ENCODE peak calls at places on chromosomes 12 and 14, in seven cellular contexts. S is psoas muscle, H is NT2/D1, D is SK-N-SH, T is mucosa of descending colon, X is adrenal gland, Q is GM23248. I is an unnamed sample.

GRCh38 chr14:68286667-68287066 is 467.1 kb downstream of the RAD51B start:
- DNase-seq in S (no peak), T (no peak), Q (peak; percentile 15), D (no peak), H (no peak), X (no peak), I (no peak)

GRCh38 chr14:105324871-105325270 is 10.3 kb downstream of the PACS2 start:
- DNase-seq in Q (no peak), D (peak; percentile 56), T (no peak), H (no peak), S (no peak), X (no peak), I (no peak)

GRCh38 chr12:169528-170360 is 44.2 kb downstream of the SLC6A12 start:
- DNase-seq in S (no peak), T (no peak), H (no peak), X (no peak), D (no peak), Q (peak; percentile 16), I (no peak)

GRCh38 chr12:130881548-130881947 is 9.7 kb downstream of the RAN start:
- DNase-seq in D (no peak), Q (no peak), H (no peak), T (no peak), X (no peak), S (no peak), I (no peak)

GRCh38 chr14:60565211-60565610 is 56.3 kb downstream of the SIX6 start:
- DNase-seq in H (no peak), D (no peak), X (no peak), Q (peak; percentile 88), S (no peak), T (no peak), I (no peak)

GRCh38 chr12:80567391-80567790 is 123.4 kb downstream of the PTPRQ start:
- DNase-seq in S (no peak), H (no peak), Q (peak; percentile 49), X (no peak), D (no peak), T (no peak), I (no peak)

GRCh38 chr14:50775357-50775756 is 55.6 kb downstream of the NIN start:
- DNase-seq in H (no peak), X (no peak), D (no peak), T (no peak), Q (peak; percentile 93), S (no peak), I (no peak)

GRCh38 chr12:100753837-100754236 is 40.7 kb upstream of the ANO4 start:
- DNase-seq in Q (peak; percentile 54), H (no peak), X (no peak), D (no peak), S (no peak), T (no peak), I (no peak)

GRCh38 chr14:92577321-92577742 is 63.8 kb downstream of the RIN3 start:
- DNase-seq in H (no peak), T (no peak), D (no peak), S (no peak), X (no peak), Q (no peak), I (no peak)

GRCh38 chr14:64201296-64201695 is 92.9 kb downstream of the ESR2 start:
- DNase-seq in Q (no peak), H (no peak), T (no peak), X (no peak), D (no peak), S (no peak), I (peak; percentile 40)

GRCh38 chr14:70018713-70019201 is 139.5 kb downstream of the SMOC1 start:
- DNase-seq in D (no peak), X (no peak), Q (peak; percentile 52), S (peak; percentile 41), T (no peak), H (no peak), I (no peak)

GRCh38 chr12:54265364-54265812 is 14.5 kb downstream of the CBX5 start:
- DNase-seq in T (no peak), Q (no peak), X (no peak), H (no peak), D (peak; percentile 48), S (no peak), I (no peak)

GRCh38 chr14:79254069-79254775 is 957.1 kb downstream of the DIO2 start:
- DNase-seq in Q (peak; percentile 18), S (no peak), X (no peak), H (no peak), T (no peak), D (no peak), I (no peak)

GRCh38 chr14:54585214-54585613 is 18.3 kb downstream of the SAMD4A start:
- DNase-seq in X (no peak), H (no peak), S (no peak), D (no peak), T (no peak), Q (no peak), I (no peak)

GRCh38 chr12:84727964-84728363 is 184.6 kb downstream of the SLC6A15 start:
- DNase-seq in T (no peak), X (no peak), Q (peak; percentile 9), D (no peak), H (no peak), S (no peak), I (peak; percentile 44)

GRCh38 chr12:116860281-116860680 is 21.0 kb downstream of the HRK start:
- DNase-seq in X (no peak), H (no peak), Q (no peak), T (no peak), S (no peak), D (no peak), I (no peak)

GRCh38 chr12:19198272-19198671 is 68.7 kb downstream of the PLEKHA5 start:
- DNase-seq in S (no peak), H (peak; percentile 66), X (no peak), T (no peak), Q (peak; percentile 73), D (no peak), I (no peak)

GRCh38 chr14:25090716-25091454 is 40.9 kb upstream of the STXBP6 start:
- DNase-seq in S (no peak), T (no peak), H (no peak), D (no peak), Q (peak; percentile 81), X (no peak), I (no peak)

GRCh38 chr14:50089213-50089612 is 27.2 kb downstream of the VCPKMT start:
- DNase-seq in Q (no peak), X (no peak), H (no peak), S (no peak), D (no peak), T (no peak), I (no peak)

GRCh38 chr12:42716521-42716920 is 127.0 kb upstream of the PRICKLE1 start:
- DNase-seq in T (no peak), S (peak; percentile 41), X (no peak), D (no peak), Q (peak; percentile 79), H (no peak), I (no peak)

GRCh38 chr14:35819591-35820540 is 6.3 kb upstream of the BRMS1L start:
- DNase-seq in Q (no peak), X (no peak), H (no peak), T (no peak), S (no peak), D (no peak), I (no peak)

GRCh38 chr12:106717671-106718070 is 56.8 kb upstream of the RIC8B start:
- DNase-seq in Q (no peak), S (no peak), X (no peak), T (no peak), H (no peak), D (no peak), I (no peak)

GRCh38 chr12:106711316-106711715 is 63.2 kb upstream of the RIC8B start:
- DNase-seq in T (no peak), H (no peak), X (no peak), D (no peak), S (no peak), Q (no peak), I (no peak)

GRCh38 chr12:106712768-106713167 is 61.7 kb upstream of the RIC8B start:
- DNase-seq in Q (no peak), X (no peak), T (no peak), D (no peak), S (no peak), H (no peak), I (no peak)

GRCh38 chr12:106719879-106720278 is 54.6 kb upstream of the RIC8B start:
- DNase-seq in D (no peak), Q (no peak), T (no peak), S (no peak), H (no peak), X (no peak), I (no peak)

GRCh38 chr12:106715582-106715981 is 58.9 kb upstream of the RIC8B start:
- DNase-seq in T (no peak), H (no peak), Q (no peak), X (no peak), D (no peak), S (no peak), I (no peak)
- H3K36me3 ChIP-seq in T (no peaks in the 10 kb centered on the region), H (no peaks in the 10 kb centered on the region), Q (no peaks in the 10 kb centered on the region), X (no peaks in the 10 kb centered on the region), D (no peaks in the 10 kb centered on the region), S (no peaks in the 10 kb centered on the region), I (no peaks in the 10 kb centered on the region)

DNA sequence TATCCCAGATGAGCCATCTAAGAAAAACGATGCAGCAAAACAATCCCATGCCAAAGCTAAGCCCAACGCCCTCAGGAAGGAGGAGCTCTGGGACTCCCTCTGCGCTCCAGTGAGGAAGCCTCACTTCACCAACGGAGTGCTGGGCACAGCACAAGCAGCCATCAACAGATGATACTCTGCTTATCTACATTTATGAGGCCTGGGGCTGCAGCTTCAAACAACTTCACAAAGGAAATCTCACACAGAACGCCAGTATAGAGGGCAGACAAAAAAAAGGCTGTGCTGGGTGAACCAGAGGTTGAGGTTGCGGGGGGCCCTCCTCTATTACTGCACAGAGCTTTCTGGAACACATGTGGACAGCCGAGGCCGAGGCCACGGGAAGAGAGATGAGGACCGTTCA is 34.9 kb upstream of the GPR68 start:
- DNase-seq in X (no peak), H (no peak), T (no peak), D (peak; percentile 62), Q (no peak), S (no peak), I (no peak)
- H3K36me3 ChIP-seq in X (no peaks in the 10 kb centered on the region), H (peaks cover 62% of the 10 kb centered on the region), T (peaks cover 4% of the 10 kb centered on the region), D (no peaks in the 10 kb centered on the region), Q (no peaks in the 10 kb centered on the region), S (no peaks in the 10 kb centered on the region), I (no peaks in the 10 kb centered on the region)

GRCh38 chr12:13062669-13063068 is 18.5 kb downstream of the FAM234B start:
- DNase-seq in X (no peak), T (no peak), H (no peak), S (no peak), D (no peak), Q (no peak), I (no peak)
- H3K36me3 ChIP-seq in X (no peaks in the 10 kb centered on the region), T (no peaks in the 10 kb centered on the region), H (peaks cover 58% of the 10 kb centered on the region), S (no peaks in the 10 kb centered on the region), D (no peaks in the 10 kb centered on the region), Q (peaks cover 7% of the 10 kb centered on the region), I (peaks cover 11% of the 10 kb centered on the region)

DNA sequence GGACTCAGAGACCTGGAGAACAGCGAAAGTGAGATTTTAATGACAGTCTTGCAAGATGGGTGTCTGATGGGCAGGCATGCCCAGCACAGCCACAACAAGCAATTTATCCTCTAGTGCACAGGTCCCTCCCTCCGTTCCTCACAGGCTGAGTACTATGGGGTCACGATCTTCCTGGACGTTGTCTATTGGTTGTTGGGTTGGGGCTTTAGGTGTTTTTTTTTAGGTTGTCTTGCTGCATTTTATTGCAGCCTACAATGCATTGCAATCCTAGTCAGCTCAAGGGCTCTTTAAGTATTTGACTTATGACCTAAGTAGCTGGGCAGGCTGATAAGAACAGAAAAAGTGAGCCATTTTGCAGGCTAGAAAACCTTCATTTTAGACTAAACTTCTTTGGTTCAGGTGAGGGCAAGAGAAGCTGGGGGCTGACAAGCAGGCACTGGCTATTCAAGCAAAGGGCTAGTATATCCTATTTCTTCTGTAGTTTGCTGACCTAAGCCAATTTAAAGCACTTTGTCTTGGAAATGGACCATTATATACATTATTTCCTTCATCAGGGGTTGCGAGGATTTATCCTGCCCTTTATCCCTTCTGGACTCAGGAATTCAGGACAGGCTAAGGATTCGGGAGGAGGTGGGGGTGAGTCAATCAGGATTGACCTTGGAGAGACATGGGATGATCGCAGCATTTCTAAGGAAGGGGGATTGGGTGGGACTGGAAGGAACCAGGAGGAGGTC is 6.0 kb downstream of the KRT7 start:
- DNase-seq in X (no peak), Q (no peak), H (no peak), S (no peak), T (no peak), D (no peak), I (no peak)
- H3K36me3 ChIP-seq in X (no peaks in the 10 kb centered on the region), Q (no peaks in the 10 kb centered on the region), H (peaks cover 60% of the 10 kb centered on the region), S (no peaks in the 10 kb centered on the region), T (no peaks in the 10 kb centered on the region), D (no peaks in the 10 kb centered on the region), I (peaks cover 2% of the 10 kb centered on the region)